ENCODE peak calls at places on chromosomes 1 and 21, in six cellular contexts. One of them, this sample, is unnamed.
A peak's percentile ranks its signal among the peaks of the same experiment; 100 is the strongest.

GRCh38 chr1:183023601-183024351 is 556 bp downstream of the LAMC1 start:
- DNase-seq in left lung: peak; percentile 91
- DNase-seq in CD8-positive, alpha-beta T cell: no peak
- DNase-seq in HepG2: peak; percentile 77
- DNase-seq in suprapubic skin: peak; percentile 80
- DNase-seq in Peyer's patch: peak; percentile 83
- DNase-seq in this sample: peak; percentile 74

GRCh38 chr1:204171751-204172178 is 5.6 kb upstream of the REN start:
- DNase-seq in HepG2: peak; percentile 80
- DNase-seq in suprapubic skin: no peak
- DNase-seq in CD8-positive, alpha-beta T cell: no peak
- DNase-seq in Peyer's patch: no peak
- DNase-seq in left lung: no peak
- DNase-seq in this sample: no peak

GRCh38 chr1:205604825-205605544 is 26.8 kb downstream of the ELK4 start:
- DNase-seq in Peyer's patch: no peak
- DNase-seq in suprapubic skin: no peak
- DNase-seq in CD8-positive, alpha-beta T cell: no peak
- DNase-seq in HepG2: no peak
- DNase-seq in left lung: no peak
- DNase-seq in this sample: no peak

GRCh38 chr1:9586147-9586766 is 2.5 kb upstream of the TMEM201 start:
- DNase-seq in Peyer's patch: no peak
- DNase-seq in CD8-positive, alpha-beta T cell: no peak
- DNase-seq in left lung: peak; percentile 4
- DNase-seq in HepG2: no peak
- DNase-seq in suprapubic skin: no peak
- DNase-seq in this sample: no peak

GRCh38 chr1:115832651-115833050 is 8.3 kb downstream of the NHLH2 start:
- DNase-seq in left lung: no peak
- DNase-seq in Peyer's patch: no peak
- DNase-seq in HepG2: no peak
- DNase-seq in suprapubic skin: no peak
- DNase-seq in CD8-positive, alpha-beta T cell: no peak
- DNase-seq in this sample: no peak

GRCh38 chr1:13699510-13699909 is 478 bp upstream of the PRDM2 start:
- DNase-seq in Peyer's patch: peak; percentile 52
- DNase-seq in left lung: no peak
- DNase-seq in CD8-positive, alpha-beta T cell: peak; percentile 19
- DNase-seq in HepG2: no peak
- DNase-seq in suprapubic skin: no peak
- DNase-seq in this sample: peak; percentile 23

GRCh38 chr1:8358897-8359616 is 41.1 kb downstream of the SLC45A1 start:
- DNase-seq in left lung: no peak
- DNase-seq in suprapubic skin: peak; percentile 66
- DNase-seq in CD8-positive, alpha-beta T cell: no peak
- DNase-seq in HepG2: no peak
- DNase-seq in Peyer's patch: no peak
- DNase-seq in this sample: no peak

GRCh38 chr1:177164380-177165068 is at the start of gene ASTN1:
- DNase-seq in CD8-positive, alpha-beta T cell: no peak
- DNase-seq in left lung: peak; percentile 68
- DNase-seq in HepG2: no peak
- DNase-seq in Peyer's patch: no peak
- DNase-seq in suprapubic skin: no peak
- DNase-seq in this sample: no peak

GRCh38 chr1:55045430-55045829 is 6.1 kb downstream of the PCSK9 start:
- DNase-seq in HepG2: no peak
- DNase-seq in Peyer's patch: peak; percentile 31
- DNase-seq in left lung: no peak
- DNase-seq in CD8-positive, alpha-beta T cell: no peak
- DNase-seq in suprapubic skin: no peak
- DNase-seq in this sample: no peak

GRCh38 chr1:11878081-11878890 is 19.5 kb upstream of the NPPB start:
- DNase-seq in left lung: peak; percentile 71
- DNase-seq in HepG2: no peak
- DNase-seq in suprapubic skin: no peak
- DNase-seq in CD8-positive, alpha-beta T cell: no peak
- DNase-seq in Peyer's patch: no peak
- DNase-seq in this sample: no peak

GRCh38 chr1:212646588-212646987 is 38.0 kb downstream of the ATF3 start:
- DNase-seq in left lung: peak; percentile 74
- DNase-seq in suprapubic skin: peak; percentile 62
- DNase-seq in Peyer's patch: no peak
- DNase-seq in CD8-positive, alpha-beta T cell: no peak
- DNase-seq in HepG2: no peak
- DNase-seq in this sample: no peak

GRCh38 chr1:94737124-94737998 is 82.8 kb upstream of the SLC44A3 start:
- DNase-seq in suprapubic skin: no peak
- DNase-seq in left lung: no peak
- DNase-seq in Peyer's patch: no peak
- DNase-seq in CD8-positive, alpha-beta T cell: no peak
- DNase-seq in HepG2: no peak
- DNase-seq in this sample: no peak

GRCh38 chr1:85629532-85629920 is 49.0 kb downstream of the CCN1 start:
- DNase-seq in CD8-positive, alpha-beta T cell: no peak
- DNase-seq in HepG2: peak; percentile 74
- DNase-seq in left lung: no peak
- DNase-seq in suprapubic skin: no peak
- DNase-seq in Peyer's patch: no peak
- DNase-seq in this sample: no peak

GRCh38 chr21:26965567-26966359 is 1.1 kb downstream of the ADAMTS5 start:
- DNase-seq in CD8-positive, alpha-beta T cell: no peak
- DNase-seq in HepG2: no peak
- DNase-seq in suprapubic skin: peak; percentile 81
- DNase-seq in Peyer's patch: peak; percentile 51
- DNase-seq in left lung: peak; percentile 75
- DNase-seq in this sample: no peak

GRCh38 chr1:7727816-7728477 is 43.1 kb upstream of the VAMP3 start:
- DNase-seq in Peyer's patch: no peak
- DNase-seq in left lung: no peak
- DNase-seq in CD8-positive, alpha-beta T cell: peak; percentile 21
- DNase-seq in HepG2: no peak
- DNase-seq in suprapubic skin: no peak
- DNase-seq in this sample: no peak

GRCh38 chr1:225848044-225848955 is 33.9 kb downstream of the TMEM63A start:
- DNase-seq in suprapubic skin: no peak
- DNase-seq in HepG2: no peak
- DNase-seq in Peyer's patch: no peak
- DNase-seq in left lung: peak; percentile 27
- DNase-seq in CD8-positive, alpha-beta T cell: peak; percentile 78
- DNase-seq in this sample: no peak

GRCh38 chr1:51908499-51908898 is 30.0 kb upstream of the NRDC start:
- DNase-seq in left lung: no peak
- DNase-seq in suprapubic skin: no peak
- DNase-seq in CD8-positive, alpha-beta T cell: no peak
- DNase-seq in HepG2: no peak
- DNase-seq in Peyer's patch: no peak
- DNase-seq in this sample: no peak

GRCh38 chr1:1080122-1080753 is 6.1 kb upstream of the RNF223 start:
- DNase-seq in CD8-positive, alpha-beta T cell: no peak
- DNase-seq in HepG2: peak; percentile 45
- DNase-seq in suprapubic skin: no peak
- DNase-seq in left lung: peak; percentile 89
- DNase-seq in Peyer's patch: peak; percentile 68
- DNase-seq in this sample: peak; percentile 29

GRCh38 chr1:1082239-1083180 is 8.4 kb upstream of the RNF223 start:
- DNase-seq in Peyer's patch: peak; percentile 42
- DNase-seq in suprapubic skin: peak; percentile 78
- DNase-seq in HepG2: no peak
- DNase-seq in left lung: peak; percentile 81
- DNase-seq in CD8-positive, alpha-beta T cell: no peak
- DNase-seq in this sample: no peak

GRCh38 chr1:1080951-1081310 is 6.8 kb upstream of the RNF223 start:
- DNase-seq in HepG2: no peak
- DNase-seq in suprapubic skin: no peak
- DNase-seq in CD8-positive, alpha-beta T cell: no peak
- DNase-seq in left lung: peak; percentile 46
- DNase-seq in Peyer's patch: peak; percentile 30
- DNase-seq in this sample: no peak

GRCh38 chr1:1081311-1082238 is 7.5 kb upstream of the RNF223 start:
- DNase-seq in HepG2: no peak
- DNase-seq in Peyer's patch: peak; percentile 43
- DNase-seq in suprapubic skin: peak; percentile 74
- DNase-seq in left lung: peak; percentile 75
- DNase-seq in CD8-positive, alpha-beta T cell: no peak
- DNase-seq in this sample: no peak

DNA sequence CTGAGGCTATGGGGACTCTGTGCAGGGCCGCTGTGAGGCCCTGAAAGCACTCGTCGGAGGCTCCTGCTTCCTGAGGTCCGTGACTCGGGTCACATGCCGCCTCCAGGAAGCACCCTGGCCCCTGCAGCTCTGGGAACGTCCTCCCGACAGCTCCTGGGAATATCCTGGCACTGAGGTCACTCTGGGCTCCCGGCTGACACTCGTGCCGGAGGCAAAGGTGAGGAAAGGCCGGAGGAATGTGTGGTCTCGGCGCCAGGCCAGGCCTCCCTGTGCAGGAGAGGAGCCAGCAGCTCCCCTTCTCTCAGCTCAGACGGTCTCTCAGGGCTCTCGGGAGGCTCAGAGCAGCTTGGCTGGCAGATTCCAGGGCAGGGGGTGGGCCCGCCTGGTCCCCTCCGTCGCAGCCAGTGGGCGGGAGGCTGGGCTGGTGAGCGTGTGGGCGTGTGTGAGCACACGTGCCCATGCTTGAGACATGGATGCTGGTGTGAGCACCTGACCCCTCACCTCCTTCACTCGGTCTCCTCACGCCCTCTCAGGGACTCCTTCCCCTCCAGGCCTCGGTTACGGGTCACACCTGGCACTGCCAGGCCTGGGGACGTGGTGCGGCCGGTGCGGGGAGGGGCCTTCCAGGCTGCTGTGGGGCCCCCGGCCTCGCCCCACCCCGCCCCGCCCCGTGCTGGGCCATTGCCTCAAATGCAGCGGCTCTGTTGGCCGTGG is 5.5 kb upstream of the RNF223 start:
- DNase-seq in suprapubic skin: no peak
- DNase-seq in HepG2: peak; percentile 79
- DNase-seq in Peyer's patch: no peak
- DNase-seq in CD8-positive, alpha-beta T cell: peak; percentile 48
- DNase-seq in left lung: peak; percentile 90
- DNase-seq in this sample: peak; percentile 53
- H3K4me1 ChIP-seq in suprapubic skin: peaks cover 19% of the 10 kb centered on the region
- H3K4me1 ChIP-seq in HepG2: peaks cover 14% of the 10 kb centered on the region
- H3K4me1 ChIP-seq in Peyer's patch: peaks cover 6% of the 10 kb centered on the region
- H3K4me1 ChIP-seq in CD8-positive, alpha-beta T cell: peaks cover 12% of the 10 kb centered on the region
- H3K4me1 ChIP-seq in left lung: peaks cover 11% of the 10 kb centered on the region
- H3K4me1 ChIP-seq in this sample: no peaks in the 10 kb centered on the region

DNA sequence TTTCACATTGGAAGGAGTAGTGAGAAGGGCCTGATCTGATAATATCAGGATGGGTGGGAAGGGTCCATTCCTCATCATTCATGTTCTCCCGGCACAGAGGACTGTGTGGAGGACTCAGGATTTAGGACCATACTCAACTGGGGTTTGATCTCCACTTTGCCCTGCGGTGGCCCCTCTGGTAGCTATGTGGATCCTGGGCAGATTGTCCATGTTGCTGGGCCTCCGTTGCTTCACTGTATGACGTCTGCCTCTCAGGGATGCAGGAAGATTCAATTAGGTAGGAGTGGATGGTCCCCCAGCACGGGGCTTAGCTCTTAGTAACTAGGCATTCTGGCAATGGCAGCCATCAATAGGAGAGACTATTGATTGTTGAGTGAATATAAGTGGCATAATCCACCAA is 2.3 kb downstream of the ETS2 start:
- DNase-seq in HepG2: no peak
- DNase-seq in CD8-positive, alpha-beta T cell: no peak
- DNase-seq in Peyer's patch: no peak
- DNase-seq in left lung: no peak
- DNase-seq in suprapubic skin: no peak
- DNase-seq in this sample: no peak
- H3K4me1 ChIP-seq in HepG2: peaks cover 78% of the 10 kb centered on the region
- H3K4me1 ChIP-seq in CD8-positive, alpha-beta T cell: peaks cover 8% of the 10 kb centered on the region
- H3K4me1 ChIP-seq in Peyer's patch: no peaks in the 10 kb centered on the region
- H3K4me1 ChIP-seq in left lung: peaks cover 27% of the 10 kb centered on the region
- H3K4me1 ChIP-seq in suprapubic skin: peaks cover 53% of the 10 kb centered on the region
- H3K4me1 ChIP-seq in this sample: peaks cover 9% of the 10 kb centered on the region

GRCh38 chr1:234958702-234959649 is 169.7 kb downstream of the TOMM20 start:
- DNase-seq in left lung: no peak
- DNase-seq in HepG2: no peak
- DNase-seq in suprapubic skin: peak; percentile 65
- DNase-seq in CD8-positive, alpha-beta T cell: no peak
- DNase-seq in Peyer's patch: peak; percentile 70
- DNase-seq in this sample: peak; percentile 70
- H3K4me1 ChIP-seq in left lung: peaks cover 49% of the 10 kb centered on the region
- H3K4me1 ChIP-seq in HepG2: peaks cover 100% of the 10 kb centered on the region
- H3K4me1 ChIP-seq in suprapubic skin: peaks cover 42% of the 10 kb centered on the region
- H3K4me1 ChIP-seq in CD8-positive, alpha-beta T cell: peaks cover 59% of the 10 kb centered on the region
- H3K4me1 ChIP-seq in Peyer's patch: peaks cover 59% of the 10 kb centered on the region
- H3K4me1 ChIP-seq in this sample: peaks cover 29% of the 10 kb centered on the region

GRCh38 chr1:32991819-32992488 is 27.3 kb upstream of the RNF19B start:
- DNase-seq in Peyer's patch: no peak
- DNase-seq in left lung: peak; percentile 73
- DNase-seq in HepG2: no peak
- DNase-seq in CD8-positive, alpha-beta T cell: no peak
- DNase-seq in suprapubic skin: no peak
- DNase-seq in this sample: no peak
- H3K4me1 ChIP-seq in Peyer's patch: peaks cover 24% of the 10 kb centered on the region
- H3K4me1 ChIP-seq in left lung: peaks cover 39% of the 10 kb centered on the region
- H3K4me1 ChIP-seq in HepG2: peaks cover 15% of the 10 kb centered on the region
- H3K4me1 ChIP-seq in CD8-positive, alpha-beta T cell: peaks cover 5% of the 10 kb centered on the region
- H3K4me1 ChIP-seq in suprapubic skin: peaks cover 52% of the 10 kb centered on the region
- H3K4me1 ChIP-seq in this sample: no peaks in the 10 kb centered on the region

GRCh38 chr1:59971464-59971911 is 44.9 kb upstream of the CYP2J2 start:
- DNase-seq in left lung: peak; percentile 87
- DNase-seq in suprapubic skin: peak; percentile 86
- DNase-seq in CD8-positive, alpha-beta T cell: peak; percentile 31
- DNase-seq in HepG2: peak; percentile 28
- DNase-seq in Peyer's patch: peak; percentile 82
- DNase-seq in this sample: peak; percentile 73

GRCh38 chr1:59967141-59967697 is 40.6 kb upstream of the CYP2J2 start:
- DNase-seq in CD8-positive, alpha-beta T cell: no peak
- DNase-seq in HepG2: no peak
- DNase-seq in left lung: no peak
- DNase-seq in Peyer's patch: no peak
- DNase-seq in suprapubic skin: no peak
- DNase-seq in this sample: no peak

GRCh38 chr1:59973719-59974118 is 47.1 kb upstream of the CYP2J2 start:
- DNase-seq in HepG2: no peak
- DNase-seq in left lung: no peak
- DNase-seq in Peyer's patch: no peak
- DNase-seq in CD8-positive, alpha-beta T cell: no peak
- DNase-seq in suprapubic skin: no peak
- DNase-seq in this sample: no peak

GRCh38 chr1:59972216-59972924 is 45.8 kb upstream of the CYP2J2 start:
- DNase-seq in suprapubic skin: no peak
- DNase-seq in CD8-positive, alpha-beta T cell: no peak
- DNase-seq in HepG2: no peak
- DNase-seq in Peyer's patch: no peak
- DNase-seq in left lung: peak; percentile 49
- DNase-seq in this sample: no peak

GRCh38 chr1:59967780-59968179 is 41.2 kb upstream of the CYP2J2 start:
- DNase-seq in CD8-positive, alpha-beta T cell: no peak
- DNase-seq in left lung: no peak
- DNase-seq in HepG2: no peak
- DNase-seq in Peyer's patch: no peak
- DNase-seq in suprapubic skin: no peak
- DNase-seq in this sample: no peak
- H3K4me1 ChIP-seq in CD8-positive, alpha-beta T cell: peaks cover 4% of the 10 kb centered on the region
- H3K4me1 ChIP-seq in left lung: no peaks in the 10 kb centered on the region
- H3K4me1 ChIP-seq in HepG2: no peaks in the 10 kb centered on the region
- H3K4me1 ChIP-seq in Peyer's patch: no peaks in the 10 kb centered on the region
- H3K4me1 ChIP-seq in suprapubic skin: peaks cover 7% of the 10 kb centered on the region
- H3K4me1 ChIP-seq in this sample: no peaks in the 10 kb centered on the region

This sample was measured in small intestine.